ENCODE peak calls at places on chromosomes 5 and 9, in nine cellular contexts. E, N, G, W, K, A, Q, U and C are unnamed samples.

GRCh38 chr5:177447066-177447610 is 524 bp downstream of the PRR7 start:
- DNase-seq in E (no peak), N (no peak), G (peak), W (no peak), K (peak), A (peak), Q (peak), U (peak), C (peak)

GRCh38 chr5:80408475-80408875 is 611 bp downstream of the ZFYVE16 start:
- DNase-seq in E (peak), N (peak), G (peak), W (peak), K (peak), A (peak), Q (peak), U (peak), C (peak)

GRCh38 chr5:16304846-16305245 is 125.3 kb upstream of the MARCHF11 start:
- DNase-seq in E (no peak), N (peak), G (no peak), W (no peak), K (peak), A (no peak), Q (no peak), U (no peak), C (no peak)

GRCh38 chr5:115349001-115349817 is 52.8 kb upstream of the CCDC112 start:
- DNase-seq in E (no peak), N (peak), G (no peak), W (peak), K (peak), A (no peak), Q (no peak), U (no peak), C (peak)

GRCh38 chr5:119339965-119340364 is 15.9 kb upstream of the TNFAIP8 start:
- DNase-seq in E (no peak), N (no peak), G (no peak), W (no peak), K (no peak), A (no peak), Q (no peak), U (no peak), C (no peak)

GRCh38 chr9:87909310-87910041 is 8.3 kb upstream of the SPATA31C1 start:
- DNase-seq in E (no peak), N (no peak), G (no peak), W (no peak), K (peak), A (peak), Q (no peak), U (no peak), C (peak)

GRCh38 chr9:135079676-135080075 is 7.8 kb upstream of the OLFM1 start:
- DNase-seq in E (peak), N (no peak), G (no peak), W (no peak), K (no peak), A (no peak), Q (no peak), U (no peak), C (no peak)

GRCh38 chr9:109230277-109230676 is 63.2 kb upstream of the FRRS1L start:
- DNase-seq in E (no peak), N (no peak), G (no peak), W (no peak), K (no peak), A (no peak), Q (no peak), U (no peak), C (no peak)

GRCh38 chr5:56305551-56305950 is 72.4 kb upstream of the ANKRD55 start:
- DNase-seq in E (no peak), N (no peak), G (no peak), W (no peak), K (no peak), A (no peak), Q (no peak), U (no peak), C (no peak)

GRCh38 chr5:96687812-96688453 is 25.8 kb downstream of the CAST start:
- DNase-seq in E (no peak), N (peak), G (peak), W (peak), K (peak), A (no peak), Q (no peak), U (no peak), C (peak)

GRCh38 chr5:136034492-136034891 is 5.7 kb downstream of the TGFBI start:
- DNase-seq in E (no peak), N (no peak), G (no peak), W (no peak), K (no peak), A (no peak), Q (no peak), U (no peak), C (no peak)

GRCh38 chr9:70494221-70494620 is 79.8 kb upstream of the KLF9 start:
- DNase-seq in E (no peak), N (no peak), G (no peak), W (no peak), K (no peak), A (no peak), Q (no peak), U (no peak), C (no peak)